ENCODE peak calls at places on chromosomes 16 and 17, in ten cellular contexts. A is stimulated activated CD4-positive, alpha-beta T cell treated with anti-CD3 and anti-CD28 coated beads, Interleukin-1b, Interleukin-23, amount 100 ng/mL, for 48 hours; X is EH; B is HEK293T; G is NCI-H1092 treated with DMSO at 0.1 percent for 48 hours; W is GM12865; P is stimulated activated naive CD4-positive, alpha-beta T cell; T is GOT3; M is HFFc6; R is T-helper 2 cell. C is an unnamed sample.

GRCh38 chr17:70074991-70075390 is at the start of gene KCNJ16:
- DNase-seq in W (no peak), B (no peak), A (no peak), M (no peak), R (no peak), P (no peak), X (no peak), T (no peak), G (peak), C (no peak)

GRCh38 chr17:17167986-17168385 is 38.1 kb downstream of the PLD6 start:
- DNase-seq in W (no peak), G (no peak), B (no peak), X (no peak), T (no peak), A (no peak), P (no peak), M (no peak), R (no peak), C (no peak)

GRCh38 chr16:68490829-68491575 is 42.7 kb upstream of the SMPD3 start:
- DNase-seq in P (no peak), X (peak), B (no peak), W (peak), A (no peak), T (no peak), G (peak), M (peak), R (no peak), C (no peak)

GRCh38 chr16:86019446-86020047 is 120.6 kb downstream of the IRF8 start:
- DNase-seq in R (no peak), X (no peak), T (no peak), W (no peak), G (no peak), B (peak), P (no peak), A (no peak), M (no peak), C (no peak)

GRCh38 chr16:84926462-84926861 is 84.9 kb downstream of the ZDHHC7 start:
- DNase-seq in A (no peak), T (no peak), P (no peak), W (no peak), X (no peak), M (no peak), G (no peak), B (no peak), R (no peak), C (no peak)

GRCh38 chr17:4072487-4073157 is 70.2 kb downstream of the ZZEF1 start:
- DNase-seq in B (no peak), M (peak), G (no peak), X (peak), W (peak), R (no peak), P (no peak), A (no peak), T (no peak), C (no peak)

GRCh38 chr17:79563237-79564013 is 47.4 kb downstream of the RBFOX3 start:
- DNase-seq in M (peak), T (no peak), G (no peak), R (no peak), B (no peak), P (no peak), W (no peak), X (no peak), A (no peak), C (no peak)

GRCh38 chr16:17515421-17516210 is 44.9 kb upstream of the XYLT1 start:
- DNase-seq in M (peak), G (no peak), A (no peak), B (no peak), X (peak), W (no peak), P (no peak), R (no peak), T (no peak), C (no peak)

GRCh38 chr16:3642397-3643094 is 11.9 kb upstream of the DNASE1 start:
- DNase-seq in A (no peak), X (peak), B (no peak), W (no peak), M (no peak), G (no peak), R (no peak), P (no peak), T (no peak), C (no peak)

GRCh38 chr16:78005881-78006280 is 16.5 kb upstream of the CLEC3A start:
- DNase-seq in B (peak), R (no peak), T (no peak), G (peak), X (no peak), A (no peak), M (no peak), W (peak), P (no peak), C (no peak)

GRCh38 chr16:58225965-58226602 is 28.2 kb upstream of the CSNK2A2 start:
- DNase-seq in B (no peak), X (no peak), W (no peak), M (no peak), A (no peak), P (no peak), T (no peak), G (no peak), R (no peak), C (no peak)